ENCODE peak calls at places on chromosomes 4 and X, in five cellular contexts. W is Peyer's patch, K is astrocyte of the cerebellum, M is NB4, O is thyroid gland. E is an unnamed sample.

GRCh38 chr4:105994061-105994460 is 98.8 kb downstream of the NPNT start:
- DNase-seq in W (no peak), K (no peak), M (no peak), O (peak; percentile 16), E (no peak)

GRCh38 chr4:88674565-88674964 is 23.1 kb downstream of the NAP1L5 start:
- DNase-seq in W (no peak), K (no peak), M (no peak), O (no peak), E (no peak)

GRCh38 chrX:154002215-154002719 is 17.4 kb downstream of the IRAK1 start:
- DNase-seq in W (no peak), K (no peak), M (peak; percentile 95), O (peak; percentile 39), E (peak; percentile 36)

GRCh38 chr4:102683846-102684581 is 76.8 kb downstream of the MANBA start:
- DNase-seq in W (no peak), K (no peak), M (no peak), O (no peak), E (no peak)

GRCh38 chr4:98204236-98204553 is 57.0 kb upstream of the RAP1GDS1 start:
- DNase-seq in W (no peak), K (no peak), M (no peak), O (no peak), E (no peak)

GRCh38 chr4:101115841-101116240 is 231.5 kb downstream of the PPP3CA start:
- DNase-seq in W (no peak), K (no peak), M (no peak), O (no peak), E (no peak)

GRCh38 chr4:61336488-61336887 is 136.4 kb downstream of the ADGRL3 start:
- DNase-seq in W (no peak), K (no peak), M (no peak), O (no peak), E (no peak)

GRCh38 chrX:38232287-38232686 is 11.6 kb upstream of the SRPX start:
- DNase-seq in W (no peak), K (no peak), M (no peak), O (no peak), E (no peak)

GRCh38 chr4:47061435-47061834 is 30.1 kb downstream of the GABRB1 start:
- DNase-seq in W (no peak), K (peak; percentile 24), M (no peak), O (no peak), E (no peak)

GRCh38 chr4:123987408-123987807 is 590.8 kb downstream of the SPRY1 start:
- DNase-seq in W (no peak), K (no peak), M (no peak), O (no peak), E (no peak)

GRCh38 chr4:99720206-99720605 is 62.6 kb upstream of the C4orf54 start:
- DNase-seq in W (no peak), K (no peak), M (no peak), O (no peak), E (no peak)

GRCh38 chr4:26178874-26179273 is 141.9 kb upstream of the RBPJ start:
- DNase-seq in W (no peak), K (no peak), M (no peak), O (no peak), E (no peak)

GRCh38 chr4:120921456-120922389 is 803 bp downstream of the PRDM5 start:
- DNase-seq in W (peak; percentile 75), K (peak; percentile 0), M (no peak), O (peak; percentile 62), E (no peak)

GRCh38 chrX:139020793-139021192 is 309.3 kb upstream of the FGF13 start:
- DNase-seq in W (no peak), K (no peak), M (no peak), O (no peak), E (no peak)

GRCh38 chr4:154642361-154642760 is 29.9 kb upstream of the FGG start:
- DNase-seq in W (no peak), K (no peak), M (no peak), O (no peak), E (no peak)

GRCh38 chr4:150305995-150306394 is 227.8 kb downstream of the DCLK2 start:
- DNase-seq in W (no peak), K (peak; percentile 65), M (no peak), O (no peak), E (no peak)

GRCh38 chrX:25873196-25873595 is 264.9 kb upstream of the MAGEB18 start:
- DNase-seq in W (no peak), K (no peak), M (no peak), O (no peak), E (peak; percentile 64)

GRCh38 chrX:34918856-34919255 is 23.7 kb upstream of the FAM47B start:
- DNase-seq in W (no peak), K (peak; percentile 48), M (peak; percentile 25), O (no peak), E (no peak)

GRCh38 chr4:140020457-140021361 is 133.3 kb downstream of the MAML3 start:
- DNase-seq in W (no peak), K (no peak), M (no peak), O (no peak), E (no peak)

GRCh38 chr4:89836897-89837384 is at the start of gene SNCA:
- DNase-seq in W (peak; percentile 61), K (no peak), M (no peak), O (peak; percentile 76), E (no peak)

GRCh38 chrX:36683507-36683906 is 324.7 kb upstream of the FAM47C start:
- DNase-seq in W (no peak), K (no peak), M (no peak), O (no peak), E (no peak)

GRCh38 chrX:149527705-149528104 is 13.1 kb upstream of the EOLA1 start:
- DNase-seq in W (no peak), K (no peak), M (peak; percentile 38), O (no peak), E (no peak)

GRCh38 chrX:118554511-118554910 is 58.9 kb downstream of the DOCK11 start:
- DNase-seq in W (no peak), K (no peak), M (no peak), O (no peak), E (no peak)

GRCh38 chrX:97057349-97057909 is 173.7 kb downstream of the RPA4 start:
- DNase-seq in W (no peak), K (no peak), M (no peak), O (peak; percentile 5), E (no peak)

GRCh38 chrX:26889574-26889973 is 573.6 kb downstream of the PPP4R3C start:
- DNase-seq in W (no peak), K (no peak), M (no peak), O (no peak), E (no peak)

GRCh38 chrX:108834036-108834435 is 97.7 kb upstream of the IRS4 start:
- DNase-seq in W (no peak), K (no peak), M (no peak), O (no peak), E (no peak)

GRCh38 chr4:100244347-100244746 is 54.1 kb upstream of the DDIT4L start:
- DNase-seq in W (no peak), K (no peak), M (no peak), O (no peak), E (no peak)

GRCh38 chr4:39365931-39366771 is at the start of gene RFC1:
- DNase-seq in W (peak; percentile 97), K (peak; percentile 83), M (peak; percentile 97), O (peak; percentile 94), E (peak; percentile 43)

GRCh38 chr4:156762851-156763250 is 208.7 kb downstream of the PDGFC start:
- DNase-seq in W (no peak), K (no peak), M (no peak), O (no peak), E (no peak)

GRCh38 chrX:48474127-48474526 is 1.9 kb upstream of the FTSJ1 start:
- DNase-seq in W (no peak), K (no peak), M (peak; percentile 69), O (no peak), E (no peak)

GRCh38 chr4:129623233-129623632 is 527.3 kb downstream of the C4orf33 start:
- DNase-seq in W (no peak), K (no peak), M (peak; percentile 96), O (no peak), E (no peak)

GRCh38 chr4:86942185-86942666 is 7.4 kb downstream of the AFF1 start:
- DNase-seq in W (no peak), K (no peak), M (peak; percentile 34), O (no peak), E (no peak)

GRCh38 chr4:26238782-26239647 is 81.8 kb upstream of the RBPJ start:
- DNase-seq in W (no peak), K (no peak), M (no peak), O (no peak), E (no peak)

GRCh38 chrX:136067946-136068345 is 79.4 kb upstream of the FHL1 start:
- DNase-seq in W (no peak), K (no peak), M (no peak), O (peak; percentile 53), E (no peak)

GRCh38 chr4:83115000-83115399 is 471 bp upstream of the PLAC8 start:
- DNase-seq in W (no peak), K (no peak), M (no peak), O (no peak), E (no peak)

GRCh38 chr4:92047209-92047877 is 256.4 kb upstream of the GRID2 start:
- DNase-seq in W (no peak), K (peak; percentile 28), M (no peak), O (no peak), E (no peak)

GRCh38 chr4:52873191-52873590 is 11.1 kb downstream of the RASL11B start:
- DNase-seq in W (no peak), K (no peak), M (no peak), O (peak; percentile 15), E (no peak)
- H3K4me3 ChIP-seq in W (no peak overlapping the region), K (no peak overlapping the region), M (no peak overlapping the region), O (no peak overlapping the region), E (no peak overlapping the region)

GRCh38 chr4:21522296-21522695 is 426.3 kb downstream of the KCNIP4 start:
- DNase-seq in W (no peak), K (no peak), M (no peak), O (no peak), E (no peak)

GRCh38 chr4:21512351-21512750 is 436.2 kb downstream of the KCNIP4 start:
- DNase-seq in W (no peak), K (peak; percentile 28), M (peak; percentile 52), O (no peak), E (peak; percentile 12)

GRCh38 chr4:21514022-21514421 is 434.6 kb downstream of the KCNIP4 start:
- DNase-seq in W (no peak), K (no peak), M (no peak), O (no peak), E (no peak)

GRCh38 chr4:21517460-21517859 is 431.1 kb downstream of the KCNIP4 start:
- DNase-seq in W (no peak), K (no peak), M (no peak), O (no peak), E (peak; percentile 50)
- TF ChIP-seq CTCF in W (no peak), K (no peak), M (no peak), O (no peak), E (no peak)

GRCh38 chr4:16827045-16827444 is 71.4 kb downstream of the LDB2 start:
- DNase-seq in W (no peak), K (no peak), M (no peak), O (no peak), E (no peak)
- H3K4me3 ChIP-seq in W (no peak overlapping the region), K (no peak overlapping the region), M (no peak overlapping the region), O (no peak overlapping the region), E (no peak overlapping the region)

DNA sequence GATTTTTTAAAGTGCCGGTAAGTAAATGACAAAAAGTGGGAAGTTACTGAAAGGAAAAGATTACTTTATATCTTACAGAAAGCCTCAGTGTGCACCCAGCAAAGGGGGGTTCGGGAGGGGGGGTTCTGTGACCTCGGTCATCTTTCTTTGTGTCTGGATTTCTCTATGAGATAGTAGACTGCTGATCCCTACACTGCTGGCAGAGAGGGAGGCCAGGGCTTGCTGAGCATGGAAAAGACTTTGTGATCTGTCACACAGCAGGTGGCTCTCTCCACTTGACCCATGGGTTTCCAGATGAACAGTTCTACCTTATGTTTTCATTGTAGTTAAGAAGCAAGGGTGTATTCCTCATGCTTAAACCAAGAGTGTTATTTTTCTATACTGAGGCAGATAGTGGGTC is 475.6 kb downstream of the PCDH10 start:
- DNase-seq in W (no peak), K (no peak), M (no peak), O (peak; percentile 3), E (no peak)
- TF ChIP-seq CTCF in W (no peak), K (no peak), M (no peak), O (no peak), E (peak; percentile 22)

E was measured in epithelial cell of proximal tubule.